ENCODE peak calls at places on chromosomes 12 and 14, in six cellular contexts. A is HCT116, R is adrenal gland, P is heart right ventricle, B is GM23338, Y is tibial artery. H is an unnamed sample.

GRCh38 chr12:71955946-71956345 is 17.3 kb downstream of the TPH2 start:
- DNase-seq in A (no peak), B (no peak), P (no peak), R (no peak), Y (no peak), H (no peak)

GRCh38 chr12:57129311-57130288 is 1.3 kb downstream of the LRP1 start:
- DNase-seq in R (peak), Y (peak), A (no peak), P (no peak), B (peak), H (no peak)

GRCh38 chr12:71871116-71871515 is 31.6 kb downstream of the TBC1D15 start:
- DNase-seq in R (no peak), P (no peak), B (no peak), Y (no peak), A (no peak), H (no peak)

GRCh38 chr14:98444077-98444476 is 827.9 kb downstream of the BCL11B start:
- DNase-seq in Y (no peak), B (no peak), P (no peak), A (no peak), R (no peak), H (no peak)

GRCh38 chr14:21860172-21860571 is 186.6 kb upstream of the OR4E1 start:
- DNase-seq in P (no peak), Y (no peak), A (peak), R (no peak), B (peak), H (no peak)

GRCh38 chr14:32560213-32560857 is 231.2 kb downstream of the AKAP6 start:
- DNase-seq in B (peak), P (no peak), R (peak), Y (peak), A (peak), H (peak)

GRCh38 chr14:26896447-26896846 is 298.6 kb upstream of the NOVA1 start:
- DNase-seq in R (peak), Y (peak), P (no peak), A (no peak), B (no peak), H (no peak)

GRCh38 chr12:50251619-50252300 is 31.6 kb downstream of the LIMA1 start:
- DNase-seq in P (no peak), B (no peak), R (no peak), A (no peak), Y (no peak), H (no peak)

GRCh38 chr14:35419429-35419841 is 14.9 kb upstream of the NFKBIA start:
- DNase-seq in R (no peak), A (no peak), B (no peak), Y (no peak), P (no peak), H (no peak)

GRCh38 chr12:108786450-108786849 is 55.1 kb upstream of the CORO1C start:
- DNase-seq in P (no peak), R (no peak), Y (no peak), B (no peak), A (no peak), H (no peak)

GRCh38 chr14:100532916-100533630 is 54.1 kb downstream of the BEGAIN start:
- DNase-seq in B (no peak), A (no peak), R (peak), P (peak), Y (peak), H (no peak)

GRCh38 chr12:81976661-81977060 is 217.5 kb upstream of the PPFIA2 start:
- DNase-seq in P (no peak), R (no peak), Y (no peak), B (no peak), A (no peak), H (no peak)

GRCh38 chr14:52735921-52736489 is 6.0 kb downstream of the STYX start:
- DNase-seq in P (no peak), Y (no peak), B (peak), R (no peak), A (no peak), H (no peak)

GRCh38 chr12:90234455-90234854 is 525.8 kb upstream of the ATP2B1 start:
- DNase-seq in B (no peak), Y (no peak), R (no peak), A (no peak), P (no peak), H (no peak)

GRCh38 chr12:27840229-27840999 is 60.4 kb upstream of the MANSC4 start:
- DNase-seq in B (no peak), R (no peak), A (no peak), Y (no peak), P (no peak), H (no peak)

GRCh38 chr14:100472094-100472455 is 115.1 kb downstream of the BEGAIN start:
- DNase-seq in R (no peak), P (no peak), B (no peak), A (no peak), Y (no peak), H (peak)

GRCh38 chr12:26028953-26029740 is 70.7 kb downstream of the RASSF8 start:
- DNase-seq in A (peak), P (no peak), B (peak), R (no peak), Y (no peak), H (peak)

GRCh38 chr12:110102255-110102654 is 21.9 kb upstream of the IFT81 start:
- DNase-seq in B (peak), R (peak), P (no peak), A (peak), Y (peak), H (peak)

GRCh38 chr12:107670999-107671643 is 14.5 kb upstream of the PWP1 start:
- DNase-seq in P (no peak), B (peak), Y (no peak), A (peak), R (no peak), H (no peak)

GRCh38 chr12:90896164-90896563 is 58.8 kb downstream of the CCER1 start:
- DNase-seq in R (no peak), A (peak), P (no peak), Y (no peak), B (no peak), H (no peak)

GRCh38 chr14:64195194-64195593 is 99.0 kb downstream of the ESR2 start:
- DNase-seq in A (no peak), P (no peak), Y (no peak), R (no peak), B (no peak), H (no peak)

DNA sequence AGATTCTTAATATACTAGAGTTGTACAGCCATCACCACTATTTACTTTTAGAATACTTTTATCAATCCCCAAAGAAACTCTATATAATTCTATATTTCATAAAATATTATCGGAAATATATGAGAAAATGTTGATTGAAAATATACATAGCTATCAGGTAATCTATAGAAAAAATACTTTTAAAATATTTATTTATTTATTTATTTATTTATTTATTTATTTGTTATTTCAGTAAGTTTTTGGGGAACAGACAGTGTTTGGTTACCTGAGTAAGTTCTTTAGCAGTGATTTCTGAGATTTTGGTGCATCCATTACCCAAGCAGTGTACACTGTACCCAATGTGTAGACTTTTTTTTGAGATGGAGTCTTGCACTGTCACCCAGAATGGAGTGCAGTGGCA is 206.6 kb upstream of the DAAM1 start:
- DNase-seq in R (no peak), B (no peak), Y (no peak), P (no peak), A (no peak), H (no peak)
- H3K4me3 ChIP-seq in R (no peak), B (no peak), Y (no peak), P (no peak), A (no peak), H (no peak)

GRCh38 chr14:61479746-61480502 is 158.5 kb downstream of the PRKCH start:
- DNase-seq in R (no peak), B (no peak), P (no peak), A (no peak), Y (no peak), H (no peak)
- H3K27ac ChIP-seq in R (no peak), B (no peak), P (peak), A (no peak), Y (peak), H (no peak)

GRCh38 chr14:104975481-104976197 is 2.5 kb downstream of the AHNAK2 start:
- DNase-seq in B (peak), Y (no peak), P (no peak), R (no peak), A (no peak), H (no peak)

GRCh38 chr14:104977681-104978647 is at the start of gene AHNAK2:
- DNase-seq in Y (peak), R (peak), P (peak), A (peak), B (peak), H (no peak)

GRCh38 chr14:104978774-104979691 is 859 bp upstream of the AHNAK2 start:
- DNase-seq in B (no peak), A (no peak), Y (no peak), R (peak), P (no peak), H (no peak)

GRCh38 chr14:104976198-104977007 is 1.8 kb downstream of the AHNAK2 start:
- DNase-seq in R (peak), Y (peak), B (peak), P (peak), A (peak), H (peak)

DNA sequence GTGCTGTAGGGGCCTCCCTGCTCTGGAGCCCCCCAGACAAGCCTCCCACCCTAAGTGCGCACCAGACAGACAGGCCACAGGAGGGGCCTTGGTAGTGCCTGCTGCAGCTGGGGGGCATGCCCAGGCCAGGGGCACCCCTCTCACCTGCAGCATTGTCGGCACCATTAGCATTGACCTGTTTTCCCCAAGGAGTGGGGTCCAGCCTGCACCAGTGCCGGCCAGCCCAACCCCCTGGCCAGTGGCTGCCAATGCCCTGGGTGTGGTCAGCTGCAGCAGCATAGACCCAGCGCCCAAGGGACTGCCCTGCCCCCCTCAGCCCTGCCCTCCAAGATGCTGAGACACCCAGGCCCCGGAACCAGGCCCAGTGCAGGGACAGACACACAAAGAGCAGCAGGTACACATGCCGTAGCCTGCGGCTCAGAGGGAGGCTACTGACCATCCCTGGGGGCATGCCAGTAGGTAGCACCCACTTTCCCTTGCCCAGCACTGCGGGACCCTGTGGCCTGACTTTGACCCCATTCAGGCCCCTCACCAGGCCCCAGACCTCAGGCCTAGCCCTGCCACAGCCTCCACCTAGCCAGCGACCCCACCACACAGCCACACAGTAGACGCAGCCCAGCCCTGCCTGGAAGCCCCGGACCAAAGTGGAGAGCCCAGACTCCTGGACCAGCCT is 1.0 kb downstream of the AHNAK2 start:
- DNase-seq in B (no peak), Y (no peak), A (no peak), P (no peak), R (no peak), H (no peak)
- H3K4me3 ChIP-seq in B (peak), Y (peak), A (peak), P (no peak), R (peak), H (no peak)

DNA sequence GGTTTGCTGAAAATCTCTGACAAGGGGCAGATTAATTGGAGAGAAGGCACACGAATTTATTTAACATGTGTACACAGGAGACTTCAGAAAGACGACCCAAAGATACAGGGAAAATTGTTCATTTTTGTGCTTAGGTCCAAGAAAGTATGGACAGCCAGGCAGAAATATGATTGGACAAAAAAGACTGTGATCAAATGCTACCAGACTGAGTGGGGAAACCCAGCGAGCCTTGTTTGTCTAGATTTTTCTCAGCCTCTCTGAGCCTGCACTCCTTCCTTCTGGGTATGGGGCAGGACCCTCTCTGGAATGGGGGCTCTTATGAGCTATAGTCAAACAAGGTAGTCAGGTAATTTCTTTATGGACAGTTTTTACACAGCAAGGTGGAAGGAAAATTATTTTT is 10.4 kb upstream of the CIPC start:
- DNase-seq in R (no peak), Y (no peak), A (no peak), P (no peak), B (no peak), H (no peak)
- H3K27ac ChIP-seq in R (no peak), Y (no peak), A (no peak), P (no peak), B (peak), H (no peak)

GRCh38 chr12:131829351-131829794 is 1.2 kb downstream of the MMP17 start:
- DNase-seq in B (no peak), P (no peak), R (no peak), A (no peak), Y (no peak), H (peak)
- H3K4me3 ChIP-seq in B (peak), P (peak), R (peak), A (peak), Y (peak), H (peak)